ENCODE peak calls at places on chromosomes 12 and 14, in four cellular contexts. K is HepG2, M is WTC11, J is SK-N-SH. P is an unnamed sample.

GRCh38 chr12:117040496-117040895 is 58.7 kb downstream of the TESC start:
- DNase-seq in K (no peak), M (no peak), J (no peak), P (no peak)

GRCh38 chr14:101927859-101928258 is 36.5 kb upstream of the DYNC1H1 start:
- DNase-seq in K (no peak), M (no peak), J (peak), P (peak)

GRCh38 chr12:68559984-68560822 is 50.5 kb upstream of the RAP1B start:
- DNase-seq in K (no peak), M (peak), J (no peak), P (no peak)

GRCh38 chr14:61320806-61321384 is 484 bp upstream of the PRKCH start:
- DNase-seq in K (no peak), M (no peak), J (peak), P (no peak)

GRCh38 chr12:11686135-11686534 is 36.7 kb downstream of the ETV6 start:
- DNase-seq in K (no peak), M (no peak), J (no peak), P (no peak)

GRCh38 chr14:46058964-46059580 is 592.5 kb downstream of the RPL10L start:
- DNase-seq in K (no peak), M (no peak), J (no peak), P (no peak)

GRCh38 chr12:19198272-19198671 is 68.7 kb downstream of the PLEKHA5 start:
- DNase-seq in K (no peak), M (no peak), J (no peak), P (no peak)

GRCh38 chr14:89844508-89844907 is 110.0 kb downstream of the EFCAB11 start:
- DNase-seq in K (no peak), M (no peak), J (no peak), P (no peak)

GRCh38 chr12:118543651-118544050 is 167.3 kb downstream of the SUDS3 start:
- DNase-seq in K (no peak), M (no peak), J (no peak), P (no peak)

GRCh38 chr12:87085286-87085685 is 829.1 kb upstream of the MGAT4C start:
- DNase-seq in K (no peak), M (no peak), J (no peak), P (no peak)

GRCh38 chr12:98864363-98864762 is 219.3 kb downstream of the APAF1 start:
- DNase-seq in K (no peak), M (no peak), J (no peak), P (no peak)

GRCh38 chr12:14959463-14959862 is 1.9 kb downstream of the ARHGDIB start:
- DNase-seq in K (no peak), M (no peak), J (no peak), P (no peak)

GRCh38 chr12:50992814-50993213 is 33.4 kb downstream of the SLC11A2 start:
- DNase-seq in K (no peak), M (no peak), J (no peak), P (no peak)

GRCh38 chr12:120286768-120287490 is 4.8 kb downstream of the RNU4-2 start:
- DNase-seq in K (no peak), M (no peak), J (no peak), P (no peak)

GRCh38 chr12:124684496-124684895 is 117.1 kb upstream of the NCOR2 start:
- DNase-seq in K (no peak), M (no peak), J (peak), P (no peak)

GRCh38 chr12:124681779-124682391 is 114.5 kb upstream of the NCOR2 start:
- DNase-seq in K (peak), M (no peak), J (no peak), P (no peak)

GRCh38 chr12:124682425-124683329 is 115.3 kb upstream of the NCOR2 start:
- DNase-seq in K (no peak), M (no peak), J (no peak), P (no peak)

GRCh38 chr12:124683725-124684124 is 116.3 kb upstream of the NCOR2 start:
- DNase-seq in K (no peak), M (no peak), J (no peak), P (no peak)

DNA sequence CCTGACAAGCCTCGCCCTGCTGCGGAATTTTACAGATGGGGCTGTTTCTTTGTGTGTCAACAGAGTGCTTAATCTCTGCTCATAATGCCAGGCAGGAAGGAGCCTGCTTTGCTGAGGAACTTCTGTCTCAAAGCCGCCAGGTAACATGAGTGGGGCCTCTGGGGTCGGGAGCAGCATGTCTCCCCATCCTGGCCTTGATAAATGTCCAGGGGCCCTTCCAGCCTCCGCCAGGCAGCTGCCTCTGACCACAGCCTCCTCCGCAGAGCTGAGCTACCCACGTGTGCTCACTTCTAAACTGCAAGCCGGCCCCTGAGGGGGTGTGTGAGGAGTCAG is 115.9 kb upstream of the NCOR2 start:
- DNase-seq in K (peak), M (no peak), J (no peak), P (no peak)
- TF ChIP-seq FOXJ3 in K (no peak), M (no peak), J (no peak), P (no peak)

GRCh38 chr14:88554458-88555286 is at the start of gene PTPN21:
- DNase-seq in K (peak), M (peak), J (peak), P (peak)
- TF ChIP-seq FOXJ3 in K (no peak), M (no peak), J (no peak), P (no peak)

GRCh38 chr12:101855364-101855884 is 22.0 kb upstream of the DRAM1 start:
- DNase-seq in K (peak), M (no peak), J (no peak), P (peak)
- TF ChIP-seq FOXJ3 in K (no peak), M (no peak), J (no peak), P (no peak)

DNA sequence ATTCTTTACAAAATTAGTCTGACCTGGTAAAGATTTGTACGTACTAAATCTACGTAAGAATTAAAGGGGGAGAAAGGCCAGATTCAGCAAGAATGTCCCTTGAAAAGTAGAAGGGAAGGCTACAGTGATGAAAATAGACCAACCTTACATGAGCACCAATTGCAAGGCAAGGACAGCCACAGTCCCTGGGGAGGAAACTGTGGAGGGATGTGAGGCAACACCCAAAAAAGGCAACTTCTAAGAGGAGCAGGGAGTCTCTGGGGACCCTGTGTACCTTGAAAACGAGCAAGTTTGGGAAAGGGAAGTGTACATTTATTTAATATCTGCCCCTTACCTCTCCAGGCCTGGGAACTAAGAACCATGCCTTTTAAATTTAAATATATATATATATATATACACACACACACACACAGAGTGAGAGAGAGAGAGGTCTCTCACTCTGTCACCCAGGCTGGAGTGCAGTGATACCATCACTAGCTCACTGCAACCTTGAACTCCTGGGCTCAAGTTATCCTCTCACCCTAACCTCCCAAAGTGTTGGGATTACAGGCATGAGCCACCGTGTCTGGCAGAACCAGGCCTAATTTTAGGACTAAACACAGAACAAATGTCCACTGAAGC is 56.4 kb downstream of the TMCC3 start:
- DNase-seq in K (no peak), M (no peak), J (no peak), P (no peak)
- TF ChIP-seq FOXJ3 in K (no peak), M (no peak), J (no peak), P (no peak)

P was measured in K562.